ENCODE peak calls at places on chromosomes 11 and 22, in six cellular contexts. H, F, I, Q, V and C are unnamed samples.

GRCh38 chr11:47516984-47517853 is 35.7 kb downstream of the CELF1 start:
- DNase-seq in Q (no peak), F (no peak), H (no peak), V (no peak), I (no peak), C (no peak)

GRCh38 chr11:69797156-69797555 is 22.0 kb upstream of the FGF4 start:
- DNase-seq in H (no peak), I (no peak), F (no peak), V (no peak), Q (no peak), C (no peak)

GRCh38 chr11:122062763-122063162 is 53.3 kb downstream of the BLID start:
- DNase-seq in H (no peak), V (no peak), F (no peak), I (no peak), Q (no peak), C (no peak)

GRCh38 chr11:44564198-44564597 is 1.3 kb upstream of the CD82 start:
- DNase-seq in I (no peak), H (peak; percentile 88), F (no peak), Q (no peak), V (peak; percentile 51), C (no peak)

GRCh38 chr11:8545698-8546366 is 48.2 kb downstream of the STK33 start:
- DNase-seq in I (no peak), F (no peak), V (no peak), H (no peak), Q (no peak), C (no peak)

GRCh38 chr11:109426442-109426841 is 4.5 kb downstream of the C11orf87 start:
- DNase-seq in I (no peak), F (no peak), H (no peak), V (no peak), Q (no peak), C (no peak)

GRCh38 chr22:29873943-29874342 is 9.0 kb upstream of the MTMR3 start:
- DNase-seq in V (no peak), I (no peak), Q (no peak), F (no peak), H (no peak), C (no peak)

GRCh38 chr22:38314992-38315800 is 2.0 kb downstream of the CSNK1E start:
- DNase-seq in H (peak; percentile 28), Q (no peak), F (no peak), I (no peak), V (no peak), C (no peak)

GRCh38 chr11:2453436-2453835 is 8.6 kb downstream of the KCNQ1 start:
- DNase-seq in Q (no peak), I (no peak), H (no peak), F (no peak), V (no peak), C (no peak)

GRCh38 chr22:40478456-40479125 is 108.2 kb downstream of the SGSM3 start:
- DNase-seq in Q (no peak), F (no peak), V (no peak), I (no peak), H (no peak), C (no peak)

GRCh38 chr11:101860694-101861371 is 54.0 kb upstream of the CEP126 start:
- DNase-seq in I (no peak), V (no peak), H (peak; percentile 33), F (no peak), Q (peak; percentile 62), C (no peak)

GRCh38 chr11:19988598-19988997 is 171.7 kb downstream of the DBX1 start:
- DNase-seq in Q (no peak), H (no peak), I (no peak), V (peak; percentile 47), F (no peak), C (no peak)

GRCh38 chr11:45085657-45086501 is 60.6 kb upstream of the PRDM11 start:
- DNase-seq in F (no peak), I (no peak), Q (no peak), V (no peak), H (no peak), C (no peak)

GRCh38 chr11:17558916-17559315 is 11.9 kb downstream of the OTOG start:
- DNase-seq in H (no peak), Q (no peak), F (no peak), V (no peak), I (no peak), C (no peak)